ENCODE peak calls at places on chromosome 17, in nine cellular contexts. Y is heart right ventricle; B is thoracic aorta; C is naive thymus-derived CD4-positive, alpha-beta T cell; Q is lung; N is heart left ventricle; G is stomach; S is pancreas; E is adrenal gland. Z is an unnamed sample.
A peak's percentile ranks its signal among the peaks of the same experiment; 100 is the strongest.

GRCh38 chr17:82095777-82096708 is 2.0 kb downstream of the FASN start:
- DNase-seq in Q (no peak), C (no peak), B (no peak), E (no peak), Y (no peak), G (no peak), N (no peak), S (peak; percentile 33), Z (peak; percentile 17)

GRCh38 chr17:43427362-43428043 is 28.7 kb downstream of the ARL4D start:
- DNase-seq in N (no peak), C (no peak), Q (no peak), B (no peak), S (no peak), G (peak; percentile 57), E (no peak), Y (no peak), Z (no peak)

GRCh38 chr17:17840751-17841591 is 4.2 kb upstream of the SREBF1 start:
- DNase-seq in Y (no peak), N (no peak), E (peak; percentile 55), Q (no peak), S (no peak), G (no peak), B (no peak), C (no peak), Z (peak; percentile 42)

GRCh38 chr17:82948081-82948511 is 108.3 kb upstream of the ZNF750 start:
- DNase-seq in B (no peak), E (peak; percentile 10), N (no peak), Y (no peak), C (no peak), Q (no peak), S (no peak), G (no peak), Z (no peak)

GRCh38 chr17:41781404-41782110 is 5.0 kb downstream of the JUP start:
- DNase-seq in B (no peak), Y (no peak), G (no peak), Q (no peak), S (no peak), E (peak; percentile 59), N (peak; percentile 57), C (no peak), Z (no peak)

GRCh38 chr17:70924776-70925175 is 755.4 kb downstream of the KCNJ2 start:
- DNase-seq in C (no peak), G (no peak), Y (no peak), N (no peak), Q (no peak), E (no peak), B (no peak), S (no peak), Z (no peak)

GRCh38 chr17:12553625-12554024 is 112.1 kb upstream of the MYOCD start:
- DNase-seq in G (no peak), Y (no peak), B (no peak), Q (no peak), E (no peak), N (no peak), S (no peak), C (no peak), Z (no peak)

GRCh38 chr17:78390241-78391050 is 12.0 kb downstream of the PGS1 start:
- DNase-seq in Q (no peak), Y (peak; percentile 38), S (no peak), N (peak; percentile 75), C (no peak), E (no peak), G (no peak), B (no peak), Z (no peak)

GRCh38 chr17:2081564-2081963 is 26.7 kb downstream of the HIC1 start:
- DNase-seq in Y (no peak), E (no peak), N (no peak), S (no peak), C (no peak), G (no peak), Q (no peak), B (no peak), Z (no peak)

GRCh38 chr17:35046740-35047283 is 16.7 kb downstream of the RFFL start:
- DNase-seq in E (no peak), S (no peak), B (no peak), Y (no peak), Q (no peak), C (peak; percentile 54), N (no peak), G (no peak), Z (peak; percentile 41)
- H3K4me3 ChIP-seq in E (no peak overlapping the region), S (no peak overlapping the region), B (no peak overlapping the region), Y (no peak overlapping the region), Q (no peak overlapping the region), C (peak overlapping the region; percentile 45), N (no peak overlapping the region), G (no peak overlapping the region), Z (no peak overlapping the region)

GRCh38 chr17:60495260-60495659 is 30.8 kb downstream of the APPBP2 start:
- DNase-seq in Q (no peak), Y (no peak), G (no peak), N (no peak), B (no peak), E (no peak), S (no peak), C (no peak), Z (no peak)

GRCh38 chr17:60496051-60496450 is 30.0 kb downstream of the APPBP2 start:
- DNase-seq in S (no peak), N (no peak), B (no peak), Y (no peak), Q (no peak), G (no peak), E (no peak), C (no peak), Z (no peak)

GRCh38 chr17:60493847-60494321 is 32.2 kb downstream of the APPBP2 start:
- DNase-seq in Q (no peak), S (no peak), Y (no peak), G (no peak), B (no peak), E (no peak), C (no peak), N (no peak), Z (no peak)

GRCh38 chr17:60491771-60492170 is 34.3 kb downstream of the APPBP2 start:
- DNase-seq in G (no peak), E (no peak), N (no peak), C (no peak), Y (no peak), B (no peak), Q (no peak), S (no peak), Z (no peak)
- H3K9me3 ChIP-seq in G (peaks cover 11% of the 10 kb centered on the region), E (no peaks in the 10 kb centered on the region), N (no peaks in the 10 kb centered on the region), C (no peaks in the 10 kb centered on the region), Y (peaks cover 9% of the 10 kb centered on the region), B (no peaks in the 10 kb centered on the region), Q (peaks cover 7% of the 10 kb centered on the region), S (no peaks in the 10 kb centered on the region), Z (peaks cover 20% of the 10 kb centered on the region)

DNA sequence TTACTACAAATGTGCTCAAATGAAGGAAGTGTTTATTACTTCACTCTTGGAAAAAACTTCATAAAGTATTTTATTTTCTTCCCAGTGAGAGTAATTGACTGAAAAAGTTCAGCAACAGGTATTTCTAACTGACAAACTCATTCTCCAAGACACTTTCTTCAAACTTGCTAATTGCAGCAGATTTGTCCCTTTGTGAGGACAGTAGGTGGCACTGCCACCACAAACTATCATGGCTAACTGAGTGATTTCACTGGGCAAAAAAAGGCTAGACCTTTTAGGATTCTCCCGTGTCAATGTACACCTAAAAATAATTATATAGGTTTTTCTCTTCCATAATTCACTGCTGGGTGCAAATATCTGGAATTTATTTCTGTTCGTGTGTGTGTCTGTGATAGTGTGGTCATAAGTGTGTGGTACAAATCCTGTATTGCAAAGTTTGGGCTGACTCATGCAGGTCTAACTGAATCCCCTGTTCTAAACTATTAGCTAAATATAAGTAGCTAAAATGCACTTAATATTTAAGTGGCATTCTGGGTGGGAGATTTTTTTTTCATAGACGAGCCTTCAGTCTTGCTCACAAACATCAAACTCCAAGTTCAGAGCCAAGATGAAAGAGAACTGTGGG is 3.9 kb downstream of the HS3ST3A1 start:
- DNase-seq in N (peak; percentile 27), Q (no peak), B (no peak), S (peak; percentile 34), C (peak; percentile 39), Y (peak; percentile 18), G (no peak), E (peak; percentile 33), Z (no peak)
- H3K4me3 ChIP-seq in N (no peak overlapping the region), Q (no peak overlapping the region), B (no peak overlapping the region), S (no peak overlapping the region), C (no peak overlapping the region), Y (no peak overlapping the region), G (no peak overlapping the region), E (no peak overlapping the region), Z (no peak overlapping the region)

GRCh38 chr17:22512057-22512456 is 819.7 kb downstream of the KCNJ18 start:
- DNase-seq in S (no peak), N (no peak), E (no peak), Y (no peak), C (no peak), Q (no peak), B (no peak), G (no peak), Z (no peak)
- H3K9me3 ChIP-seq in S (no peaks in the 10 kb centered on the region), N (no peaks in the 10 kb centered on the region), E (no peaks in the 10 kb centered on the region), Y (peaks cover 4% of the 10 kb centered on the region), C (no peaks in the 10 kb centered on the region), Q (peaks cover 23% of the 10 kb centered on the region), B (no peaks in the 10 kb centered on the region), G (peaks cover under 1% of the 10 kb centered on the region), Z (no peaks in the 10 kb centered on the region)

GRCh38 chr17:55731586-55732250 is 9.1 kb upstream of the TMEM100 start:
- DNase-seq in Y (peak; percentile 78), N (peak; percentile 79), E (peak; percentile 62), C (no peak), B (no peak), S (no peak), Q (no peak), G (no peak), Z (no peak)
- H3K4me3 ChIP-seq in Y (peak overlapping the region; percentile 46), N (peak overlapping the region; percentile 45), E (no peak overlapping the region), C (no peak overlapping the region), B (peak overlapping the region; percentile 46), S (no peak overlapping the region), Q (no peak overlapping the region), G (peak overlapping the region; percentile 15), Z (no peak overlapping the region)